ENCODE peak calls at places on chromosomes 6 and 20, in nine cellular contexts. H is endothelial cell; U is neural crest cell; K is brain microvascular endothelial cell; A is fibroblast of mammary gland; W is ascending aorta; Y is fibroblast of lung; C is AG04450; Q is CD4-positive, alpha-beta T cell. O is an unnamed sample.

GRCh38 chr20:51906049-51906448 is 103.7 kb upstream of the SALL4 start:
- DNase-seq in Q (no peak), W (no peak), K (no peak), U (no peak), Y (no peak), A (no peak), H (no peak), C (no peak), O (no peak)

GRCh38 chr20:57996465-57996864 is 232.0 kb downstream of the ANKRD60 start:
- DNase-seq in Y (no peak), A (no peak), K (no peak), W (no peak), C (no peak), Q (no peak), U (no peak), H (no peak), O (no peak)

GRCh38 chr6:52726741-52727535 is 36.3 kb downstream of the GSTA2 start:
- DNase-seq in A (no peak), W (no peak), Q (no peak), Y (no peak), C (no peak), K (no peak), U (no peak), H (no peak), O (no peak)

GRCh38 chr6:20589266-20589665 is 55.0 kb downstream of the CDKAL1 start:
- DNase-seq in U (no peak), H (no peak), Q (no peak), A (peak), K (no peak), Y (peak), C (no peak), W (no peak), O (no peak)

GRCh38 chr6:54992789-54993188 is 146.2 kb downstream of the FAM83B start:
- DNase-seq in A (peak), C (no peak), H (no peak), K (no peak), U (no peak), Q (no peak), W (no peak), Y (no peak), O (no peak)

GRCh38 chr6:13485923-13486557 is 1.4 kb downstream of the GFOD1 start:
- DNase-seq in A (peak), Q (no peak), W (no peak), H (peak), Y (peak), U (peak), C (no peak), K (no peak), O (peak)

GRCh38 chr20:32040142-32040953 is 11.7 kb upstream of the HCK start:
- DNase-seq in Q (no peak), K (no peak), C (no peak), Y (no peak), W (no peak), A (no peak), U (no peak), H (no peak), O (peak)

GRCh38 chr20:38127011-38127621 is 38.0 kb downstream of the TGM2 start:
- DNase-seq in U (no peak), C (no peak), W (no peak), A (peak), Y (peak), Q (no peak), H (no peak), K (peak), O (no peak)

GRCh38 chr6:160534050-160534696 is 129.9 kb downstream of the LPA start:
- DNase-seq in W (no peak), U (peak), Q (peak), C (no peak), A (peak), K (peak), Y (peak), H (peak), O (peak)

GRCh38 chr20:62050166-62051120 is 15.2 kb downstream of the TAF4 start:
- DNase-seq in Q (no peak), C (no peak), U (no peak), A (no peak), Y (no peak), H (no peak), W (no peak), K (no peak), O (no peak)

GRCh38 chr6:48109902-48110301 is 1.1 kb downstream of the PTCHD4 start:
- DNase-seq in C (no peak), U (no peak), H (no peak), A (no peak), Q (no peak), W (no peak), Y (peak), K (no peak), O (no peak)

GRCh38 chr20:45140836-45141235 is 16.6 kb upstream of the WFDC12 start:
- DNase-seq in K (no peak), Q (no peak), H (no peak), A (no peak), W (no peak), U (no peak), C (no peak), Y (no peak), O (no peak)

GRCh38 chr20:5933802-5934436 is 16.4 kb downstream of the TRMT6 start:
- DNase-seq in Q (no peak), H (no peak), C (no peak), K (no peak), W (no peak), A (peak), Y (peak), U (no peak), O (no peak)
- TF ChIP-seq CTCF in Q (no peak), H (no peak), C (no peak), K (peak), W (no peak), A (no peak), Y (no peak), U (peak), O (no peak)

GRCh38 chr20:7272512-7272911 is 505.0 kb downstream of the BMP2 start:
- DNase-seq in A (no peak), H (no peak), C (no peak), Y (no peak), K (no peak), U (no peak), W (no peak), Q (no peak), O (no peak)
- TF ChIP-seq CTCF in A (peak), H (no peak), C (no peak), Y (no peak), K (peak), U (peak), W (no peak), Q (no peak), O (no peak)

DNA sequence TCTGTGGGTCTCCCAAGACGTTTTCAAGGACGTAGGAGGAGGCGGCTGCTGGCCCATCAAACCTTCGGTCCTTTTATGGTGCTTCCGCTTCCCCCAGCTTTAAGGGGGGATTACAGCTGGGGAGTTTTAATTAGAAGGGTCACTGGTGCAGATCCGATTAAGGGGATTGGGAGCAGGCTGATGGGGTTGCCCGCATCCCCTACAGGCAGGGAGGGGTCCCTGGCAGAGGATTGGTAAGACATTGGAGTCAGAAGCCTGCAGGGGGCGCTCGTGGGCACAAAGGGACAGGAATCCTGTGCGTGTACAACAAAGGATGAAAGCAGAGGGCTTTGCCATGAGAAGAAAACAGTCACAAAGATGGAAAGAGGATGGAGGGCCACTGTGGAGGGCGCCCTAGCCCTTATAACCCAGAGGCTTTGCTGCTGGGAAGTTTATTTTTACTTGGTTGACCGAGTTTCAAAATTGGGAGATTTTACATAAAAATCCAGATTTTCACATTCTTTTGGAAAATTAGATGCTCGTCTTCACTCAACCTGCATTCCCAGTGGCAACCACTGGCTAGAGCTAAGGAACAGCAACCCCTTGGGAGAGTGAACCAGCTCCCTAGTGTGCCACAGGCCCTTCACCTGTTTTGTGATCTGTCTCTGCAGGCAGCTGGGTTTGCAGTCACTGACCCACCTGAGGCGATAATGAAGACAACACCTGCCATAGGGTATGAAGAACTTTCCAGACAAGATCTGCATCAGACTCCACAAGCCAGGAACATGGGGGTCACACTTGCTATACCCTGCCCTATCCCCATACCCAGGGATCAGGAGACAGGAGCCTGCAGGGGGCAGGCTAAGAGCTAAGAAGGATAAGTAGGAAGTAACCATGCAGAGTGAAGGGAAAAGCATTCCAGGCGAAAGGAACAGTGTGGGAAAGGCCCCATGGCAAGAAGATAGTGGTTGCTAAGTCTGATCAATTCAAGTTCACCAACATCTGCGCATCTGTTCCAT is 97.7 kb downstream of the KCNB1 start:
- DNase-seq in A (peak), U (peak), W (no peak), Y (peak), C (no peak), K (peak), Q (peak), H (peak), O (peak)
- TF ChIP-seq CTCF in A (peak), U (peak), W (peak), Y (peak), C (peak), K (peak), Q (peak), H (peak), O (no peak)

GRCh38 chr20:46699651-46700359 is 9.6 kb upstream of the SLC2A10 start:
- DNase-seq in C (no peak), A (peak), H (no peak), Y (peak), W (no peak), Q (no peak), K (peak), U (no peak), O (no peak)
- TF ChIP-seq CTCF in C (peak), A (peak), H (no peak), Y (peak), W (no peak), Q (peak), K (peak), U (peak), O (no peak)

GRCh38 chr6:12391472-12391871 is 101.3 kb downstream of the EDN1 start:
- DNase-seq in W (no peak), Y (no peak), Q (no peak), H (no peak), A (no peak), C (no peak), U (no peak), K (no peak), O (no peak)

GRCh38 chr6:12394170-12394569 is 104.0 kb downstream of the EDN1 start:
- DNase-seq in Y (no peak), W (no peak), K (no peak), C (no peak), U (no peak), H (no peak), Q (no peak), A (no peak), O (no peak)

GRCh38 chr6:12392490-12392889 is 102.3 kb downstream of the EDN1 start:
- DNase-seq in Q (no peak), U (no peak), C (no peak), A (no peak), Y (no peak), K (no peak), W (no peak), H (no peak), O (no peak)

GRCh38 chr6:12393100-12393499 is 102.9 kb downstream of the EDN1 start:
- DNase-seq in C (no peak), W (no peak), U (no peak), A (no peak), Q (no peak), Y (no peak), H (no peak), K (no peak), O (no peak)

DNA sequence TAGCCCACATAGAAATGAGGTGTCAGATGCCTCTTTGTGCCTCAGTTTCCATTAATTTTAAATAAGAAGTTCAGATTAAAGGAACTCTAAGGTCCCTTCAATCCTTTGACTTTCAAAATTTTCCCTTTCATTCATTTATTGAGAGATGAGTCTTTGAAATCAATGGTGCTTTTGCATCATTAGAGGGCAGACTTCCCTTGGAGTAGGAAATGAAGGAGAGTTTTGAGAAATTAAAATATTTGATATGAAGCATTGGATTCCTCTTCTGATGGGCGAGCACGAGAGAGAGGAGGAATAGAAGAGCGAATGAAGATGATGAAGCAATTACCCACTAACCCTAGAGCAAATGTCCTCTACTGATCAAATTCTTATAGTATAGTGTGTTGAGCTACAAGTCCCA is 105.7 kb downstream of the EDN1 start:
- DNase-seq in W (no peak), A (no peak), K (no peak), Q (no peak), U (no peak), H (no peak), C (no peak), Y (no peak), O (no peak)
- TF ChIP-seq CTCF in W (no peak), A (peak), K (peak), Q (no peak), U (no peak), H (no peak), C (peak), Y (peak), O (no peak)